ENCODE peak calls at places on chromosome 18, in seven cellular contexts. T is stimulated activated CD8-positive, alpha-beta memory T cell treated with anti-CD3 and anti-CD28 coated beads, Interleukin-12 subunit alpha, Interleukin-12 subunit beta, amount 100 ng/mL, for 1 hour; B is left lung; E is cardiac muscle cell; M is CD4-positive, CD25-positive, alpha-beta regulatory T cell; D is GM13976; F is T-helper 9 cell. R is an unnamed sample.

GRCh38 chr18:79517322-79517721 is 121.6 kb downstream of the NFATC1 start:
- DNase-seq in B (no peak), D (no peak), E (no peak), T (no peak), M (peak; percentile 37), F (peak; percentile 31), R (no peak)

GRCh38 chr18:63422862-63423304 is 607 bp upstream of the VPS4B start:
- DNase-seq in M (no peak), F (no peak), B (peak; percentile 84), E (no peak), D (no peak), T (no peak), R (no peak)

GRCh38 chr18:79077181-79077580 is 8.0 kb downstream of the ATP9B start:
- DNase-seq in E (no peak), F (no peak), D (no peak), B (no peak), M (no peak), T (no peak), R (no peak)

GRCh38 chr18:25648724-25649260 is 296.8 kb upstream of the ZNF521 start:
- DNase-seq in E (no peak), T (no peak), F (no peak), M (no peak), D (no peak), B (no peak), R (no peak)

GRCh38 chr18:59353079-59353680 is 5.9 kb downstream of the LMAN1 start:
- DNase-seq in T (no peak), D (no peak), B (no peak), F (no peak), M (no peak), E (peak; percentile 14), R (no peak)

GRCh38 chr18:42447688-42448087 is 492.7 kb downstream of the PIK3C3 start:
- DNase-seq in T (no peak), E (no peak), M (no peak), D (no peak), F (no peak), B (no peak), R (no peak)

GRCh38 chr18:79396431-79397287 is 929 bp downstream of the NFATC1 start:
- DNase-seq in D (peak; percentile 75), T (no peak), M (no peak), B (peak; percentile 87), F (no peak), E (peak; percentile 71), R (no peak)

GRCh38 chr18:74326238-74326637 is 10.6 kb downstream of the C18orf63 start:
- DNase-seq in T (no peak), M (no peak), B (no peak), E (no peak), F (no peak), D (no peak), R (no peak)

GRCh38 chr18:24271381-24272331 is 126.0 kb downstream of the OSBPL1A start:
- DNase-seq in B (peak; percentile 94), T (no peak), E (peak; percentile 84), F (no peak), M (no peak), D (peak; percentile 55), R (no peak)

GRCh38 chr18:64171576-64171975 is 22.7 kb upstream of the LINC00305 start:
- DNase-seq in D (no peak), T (no peak), B (no peak), F (no peak), E (no peak), M (no peak), R (no peak)

GRCh38 chr18:25533088-25533676 is 181.2 kb upstream of the ZNF521 start:
- DNase-seq in B (no peak), M (no peak), F (no peak), E (no peak), T (no peak), D (no peak), R (no peak)

GRCh38 chr18:5983479-5983878 is 88.2 kb upstream of the TMEM200C start:
- DNase-seq in D (no peak), E (peak; percentile 95), T (no peak), M (no peak), B (no peak), F (no peak), R (no peak)

GRCh38 chr18:449374-449773 is 51.1 kb downstream of the COLEC12 start:
- DNase-seq in D (no peak), T (no peak), M (no peak), F (no peak), E (peak; percentile 81), B (no peak), R (no peak)

GRCh38 chr18:8375269-8375668 is 234.0 kb upstream of the RAB12 start:
- DNase-seq in B (no peak), E (no peak), T (no peak), F (no peak), M (no peak), D (no peak), R (no peak)

GRCh38 chr18:39345321-39345720 is 1779.7 kb upstream of the CELF4 start:
- DNase-seq in T (no peak), D (no peak), E (no peak), B (no peak), F (no peak), M (no peak), R (no peak)

GRCh38 chr18:60249388-60249787 is 123.2 kb downstream of the MC4R start:
- DNase-seq in E (no peak), D (no peak), M (no peak), F (no peak), B (peak; percentile 21), T (no peak), R (no peak)

GRCh38 chr18:23971656-23972230 is 42.8 kb upstream of the TTC39C start:
- DNase-seq in D (no peak), M (no peak), B (no peak), E (no peak), T (no peak), F (no peak), R (no peak)

R was measured in T follicular helper cell.